ENCODE peak calls at places on chromosome 17, in nine cellular contexts. J is MM.1S, R is PC-3, P is cardiac muscle cell, T is thoracic aorta, C is epithelial cell of proximal tubule, E is prostate gland, A is spleen, G is left ventricle myocardium inferior. Q is an unnamed sample.
A peak's percentile ranks its signal among the peaks of the same experiment; 100 is the strongest.

GRCh38 chr17:66893863-66894262 is 58.9 kb downstream of the CACNG5 start:
- DNase-seq in J (no peak), R (no peak), P (no peak), T (no peak), C (no peak), E (no peak), A (no peak), G (no peak), Q (no peak)

GRCh38 chr17:4544656-4545216 is 10.4 kb downstream of the MYBBP1A start:
- DNase-seq in J (no peak), R (no peak), P (no peak), T (no peak), C (no peak), E (no peak), A (no peak), G (no peak), Q (no peak)

GRCh38 chr17:61400786-61401279 is 1.2 kb downstream of the TBX2 start:
- DNase-seq in J (no peak), R (no peak), P (peak; percentile 24), T (no peak), C (no peak), E (no peak), A (no peak), G (no peak), Q (no peak)

GRCh38 chr17:61247438-61247837 is 152.2 kb upstream of the TBX2 start:
- DNase-seq in J (no peak), R (no peak), P (no peak), T (no peak), C (no peak), E (no peak), A (no peak), G (no peak), Q (peak; percentile 65)

GRCh38 chr17:51057534-51057933 is 63.1 kb downstream of the SPAG9 start:
- DNase-seq in J (no peak), R (no peak), P (no peak), T (no peak), C (no peak), E (no peak), A (no peak), G (no peak), Q (no peak)

GRCh38 chr17:59856859-59857794 is 35.6 kb downstream of the TUBD1 start:
- DNase-seq in J (no peak), R (peak; percentile 41), P (no peak), T (no peak), C (no peak), E (no peak), A (no peak), G (no peak), Q (no peak)

GRCh38 chr17:78134899-78135385 is 4.4 kb downstream of the TMC8 start:
- DNase-seq in J (no peak), R (no peak), P (no peak), T (no peak), C (no peak), E (no peak), A (no peak), G (no peak), Q (no peak)

GRCh38 chr17:68229619-68230018 is 18.2 kb upstream of the AMZ2 start:
- DNase-seq in J (no peak), R (no peak), P (no peak), T (no peak), C (no peak), E (no peak), A (no peak), G (no peak), Q (no peak)

GRCh38 chr17:32461853-32462617 is 17.7 kb downstream of the PSMD11 start:
- DNase-seq in J (peak; percentile 67), R (peak; percentile 62), P (peak; percentile 69), T (no peak), C (no peak), E (no peak), A (no peak), G (no peak), Q (peak; percentile 67)

GRCh38 chr17:80822700-80823410 is 168.8 kb upstream of the CHMP6 start:
- DNase-seq in J (peak; percentile 50), R (no peak), P (no peak), T (no peak), C (no peak), E (peak; percentile 55), A (peak; percentile 48), G (no peak), Q (no peak)

GRCh38 chr17:76688165-76688622 is 22.6 kb downstream of the MXRA7 start:
- DNase-seq in J (no peak), R (peak; percentile 58), P (no peak), T (no peak), C (no peak), E (no peak), A (no peak), G (no peak), Q (no peak)
- H3K4me3 ChIP-seq in J (no peak overlapping the region), R (peak overlapping the region; percentile 23), P (no peak overlapping the region), T (peak overlapping the region; percentile 56), C (no peak overlapping the region), E (no peak overlapping the region), A (no peak overlapping the region), G (peak overlapping the region; percentile 46), Q (no peak overlapping the region)

GRCh38 chr17:73861543-73861942 is 217.3 kb upstream of the SDK2 start:
- DNase-seq in J (no peak), R (no peak), P (no peak), T (no peak), C (no peak), E (no peak), A (no peak), G (no peak), Q (no peak)
- TF ChIP-seq CTCF in J (no peak), R (no peak), P (no peak), T (no peak), C (no peak), E (no peak), A (no peak), G (no peak), Q (no peak)

DNA sequence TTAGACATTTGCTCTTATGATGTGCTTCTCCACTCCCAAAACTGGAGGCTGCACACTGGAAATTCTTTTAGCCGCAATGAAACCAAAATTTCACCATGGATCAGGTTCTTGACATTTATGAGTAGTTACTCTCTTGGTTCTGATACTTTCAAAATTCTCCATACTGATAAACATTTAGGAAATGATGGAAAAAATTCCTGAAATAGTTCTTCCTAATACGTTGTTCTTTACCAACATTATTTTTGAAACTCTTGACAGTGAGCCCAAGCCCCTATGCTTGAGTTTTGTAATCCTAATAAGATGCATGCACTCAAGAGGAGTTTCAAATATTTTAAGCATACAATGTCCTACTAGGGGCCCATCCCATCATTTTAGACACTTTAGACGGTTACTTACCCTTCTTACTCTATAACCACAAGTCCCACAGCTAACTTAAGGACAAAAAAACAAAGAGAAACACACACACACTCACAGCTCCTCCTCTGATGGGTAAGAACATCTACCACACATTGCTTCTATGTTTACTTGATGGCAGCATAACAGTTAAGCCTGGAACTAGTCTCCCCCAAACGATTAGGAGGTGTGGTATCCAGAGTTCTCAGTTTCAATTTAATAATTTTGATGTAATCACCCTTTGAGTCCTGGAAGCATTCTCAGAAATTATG is 3.7 kb downstream of the VEZF1 start:
- DNase-seq in J (no peak), R (no peak), P (no peak), T (no peak), C (no peak), E (no peak), A (no peak), G (no peak), Q (peak; percentile 35)
- H3K4me3 ChIP-seq in J (no peak overlapping the region), R (peak overlapping the region; percentile 80), P (no peak overlapping the region), T (peak overlapping the region; percentile 34), C (no peak overlapping the region), E (no peak overlapping the region), A (no peak overlapping the region), G (peak overlapping the region; percentile 89), Q (no peak overlapping the region)

GRCh38 chr17:44082206-44082605 is 11.7 kb downstream of the G6PC3 start:
- DNase-seq in J (no peak), R (no peak), P (no peak), T (no peak), C (no peak), E (no peak), A (no peak), G (no peak), Q (no peak)

GRCh38 chr17:44083250-44083849 is 12.8 kb downstream of the G6PC3 start:
- DNase-seq in J (no peak), R (peak; percentile 76), P (no peak), T (no peak), C (no peak), E (no peak), A (no peak), G (no peak), Q (no peak)

GRCh38 chr17:44081681-44082080 is 11.1 kb downstream of the G6PC3 start:
- DNase-seq in J (no peak), R (no peak), P (no peak), T (no peak), C (no peak), E (no peak), A (no peak), G (no peak), Q (no peak)

GRCh38 chr17:44084921-44085320 is 14.4 kb downstream of the G6PC3 start:
- DNase-seq in J (no peak), R (no peak), P (no peak), T (no peak), C (no peak), E (no peak), A (no peak), G (no peak), Q (no peak)

DNA sequence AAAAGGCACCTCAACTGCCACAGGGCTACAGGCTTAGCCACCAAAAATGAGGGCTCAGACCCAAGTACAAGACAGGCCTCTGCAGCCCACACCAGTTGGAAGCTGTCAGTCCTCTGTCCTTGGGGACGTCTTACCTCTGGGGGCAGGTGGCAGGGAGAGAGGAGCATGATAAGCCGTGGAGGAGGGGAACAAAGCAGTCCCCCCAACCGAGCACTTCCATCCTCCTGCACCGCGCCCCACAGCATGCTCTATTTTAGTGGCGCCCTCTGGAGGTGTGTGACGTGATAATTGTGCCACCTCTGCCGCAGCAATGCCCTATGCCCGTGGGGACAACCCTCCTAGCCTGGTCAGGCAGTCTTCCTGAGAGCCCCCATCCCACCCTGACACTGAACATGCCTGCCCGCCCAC is 13.6 kb downstream of the G6PC3 start:
- DNase-seq in J (peak; percentile 29), R (peak; percentile 41), P (no peak), T (no peak), C (no peak), E (no peak), A (no peak), G (no peak), Q (no peak)
- TF ChIP-seq CTCF in J (peak; percentile 38), R (peak; percentile 65), P (peak; percentile 27), T (peak; percentile 7), C (peak; percentile 46), E (no peak), A (peak; percentile 34), G (no peak), Q (peak; percentile 26)

GRCh38 chr17:43612515-43612914 is 49.2 kb downstream of the MEOX1 start:
- DNase-seq in J (no peak), R (no peak), P (no peak), T (no peak), C (no peak), E (no peak), A (no peak), G (no peak), Q (no peak)
- H3K4me3 ChIP-seq in J (no peak overlapping the region), R (no peak overlapping the region), P (no peak overlapping the region), T (no peak overlapping the region), C (no peak overlapping the region), E (no peak overlapping the region), A (no peak overlapping the region), G (no peak overlapping the region), Q (no peak overlapping the region)

Q was measured in fibroblast of pulmonary artery.